ENCODE peak calls at places on chromosomes 13 and 19, in seven cellular contexts. One of them, this sample, is unnamed.
A peak's percentile ranks its signal among the peaks of the same experiment; 100 is the strongest.

GRCh38 chr13:47680752-47681151 is 320.3 kb downstream of the SUCLA2 start:
- DNase-seq in tibial nerve: no peak
- DNase-seq in aorta: no peak
- DNase-seq in thyroid gland: no peak
- DNase-seq in Peyer's patch: no peak
- DNase-seq in uterus: no peak
- DNase-seq in pancreas: no peak
- DNase-seq in this sample: no peak

GRCh38 chr13:30421093-30422055 is 919 bp upstream of the UBE2L5 start:
- DNase-seq in aorta: peak; percentile 94
- DNase-seq in pancreas: peak; percentile 81
- DNase-seq in thyroid gland: peak; percentile 84
- DNase-seq in Peyer's patch: peak; percentile 85
- DNase-seq in uterus: peak; percentile 94
- DNase-seq in tibial nerve: peak; percentile 78
- DNase-seq in this sample: peak; percentile 93

GRCh38 chr13:32354040-32354439 is 38.7 kb downstream of the BRCA2 start:
- DNase-seq in Peyer's patch: no peak
- DNase-seq in aorta: no peak
- DNase-seq in pancreas: no peak
- DNase-seq in thyroid gland: no peak
- DNase-seq in tibial nerve: no peak
- DNase-seq in uterus: no peak
- DNase-seq in this sample: no peak

GRCh38 chr13:97124237-97124636 is 97.9 kb upstream of the MBNL2 start:
- DNase-seq in uterus: no peak
- DNase-seq in pancreas: no peak
- DNase-seq in thyroid gland: no peak
- DNase-seq in Peyer's patch: no peak
- DNase-seq in tibial nerve: no peak
- DNase-seq in aorta: no peak
- DNase-seq in this sample: no peak

GRCh38 chr19:33826521-33826920 is 29.9 kb downstream of the KCTD15 start:
- DNase-seq in aorta: no peak
- DNase-seq in Peyer's patch: no peak
- DNase-seq in thyroid gland: no peak
- DNase-seq in tibial nerve: no peak
- DNase-seq in pancreas: no peak
- DNase-seq in uterus: no peak
- DNase-seq in this sample: peak; percentile 16

GRCh38 chr19:5062195-5062594 is 93.3 kb downstream of the KDM4B start:
- DNase-seq in thyroid gland: no peak
- DNase-seq in Peyer's patch: no peak
- DNase-seq in tibial nerve: no peak
- DNase-seq in uterus: no peak
- DNase-seq in aorta: no peak
- DNase-seq in pancreas: no peak
- DNase-seq in this sample: no peak

GRCh38 chr13:44904982-44905381 is 84.3 kb downstream of the NUFIP1 start:
- DNase-seq in Peyer's patch: no peak
- DNase-seq in thyroid gland: no peak
- DNase-seq in tibial nerve: peak; percentile 66
- DNase-seq in aorta: peak; percentile 71
- DNase-seq in uterus: peak; percentile 73
- DNase-seq in pancreas: no peak
- DNase-seq in this sample: no peak

GRCh38 chr19:33259532-33259931 is 33.9 kb upstream of the SLC7A10 start:
- DNase-seq in pancreas: no peak
- DNase-seq in aorta: peak; percentile 75
- DNase-seq in tibial nerve: no peak
- DNase-seq in Peyer's patch: no peak
- DNase-seq in thyroid gland: no peak
- DNase-seq in uterus: no peak
- DNase-seq in this sample: no peak

GRCh38 chr19:28330831-28331230 is 882.1 kb downstream of the UQCRFS1 start:
- DNase-seq in tibial nerve: no peak
- DNase-seq in thyroid gland: no peak
- DNase-seq in Peyer's patch: no peak
- DNase-seq in uterus: no peak
- DNase-seq in aorta: no peak
- DNase-seq in pancreas: no peak
- DNase-seq in this sample: no peak

GRCh38 chr13:40518481-40518882 is 148.0 kb downstream of the FOXO1 start:
- DNase-seq in Peyer's patch: no peak
- DNase-seq in pancreas: peak; percentile 62
- DNase-seq in uterus: no peak
- DNase-seq in aorta: no peak
- DNase-seq in thyroid gland: no peak
- DNase-seq in tibial nerve: no peak
- DNase-seq in this sample: no peak

GRCh38 chr13:26693749-26694463 is 66.7 kb downstream of the GPR12 start:
- DNase-seq in aorta: no peak
- DNase-seq in thyroid gland: no peak
- DNase-seq in uterus: no peak
- DNase-seq in pancreas: no peak
- DNase-seq in tibial nerve: no peak
- DNase-seq in Peyer's patch: no peak
- DNase-seq in this sample: no peak

GRCh38 chr19:14370169-14370998 is 10.9 kb upstream of the ADGRE5 start:
- DNase-seq in thyroid gland: no peak
- DNase-seq in uterus: no peak
- DNase-seq in Peyer's patch: no peak
- DNase-seq in aorta: no peak
- DNase-seq in tibial nerve: no peak
- DNase-seq in pancreas: no peak
- DNase-seq in this sample: no peak

GRCh38 chr13:21372530-21372929 is 86.6 kb downstream of the ZDHHC20 start:
- DNase-seq in tibial nerve: no peak
- DNase-seq in uterus: no peak
- DNase-seq in Peyer's patch: no peak
- DNase-seq in pancreas: no peak
- DNase-seq in aorta: no peak
- DNase-seq in thyroid gland: no peak
- DNase-seq in this sample: no peak

GRCh38 chr13:27919934-27920676 is at the start of gene PDX1:
- DNase-seq in thyroid gland: peak; percentile 21
- DNase-seq in tibial nerve: no peak
- DNase-seq in pancreas: peak; percentile 93
- DNase-seq in aorta: no peak
- DNase-seq in Peyer's patch: no peak
- DNase-seq in uterus: no peak
- DNase-seq in this sample: no peak
- H3K27me3 ChIP-seq in thyroid gland: peaks cover 58% of the 10 kb centered on the region
- H3K27me3 ChIP-seq in tibial nerve: peaks cover 100% of the 10 kb centered on the region
- H3K27me3 ChIP-seq in pancreas: no peaks in the 10 kb centered on the region
- H3K27me3 ChIP-seq in aorta: peaks cover 4% of the 10 kb centered on the region
- H3K27me3 ChIP-seq in Peyer's patch: peaks cover 96% of the 10 kb centered on the region
- H3K27me3 ChIP-seq in uterus: peaks cover 16% of the 10 kb centered on the region
- H3K27me3 ChIP-seq in this sample: peaks cover 100% of the 10 kb centered on the region

GRCh38 chr19:58003153-58003828 is 671 bp upstream of the ZNF606 start:
- DNase-seq in pancreas: peak; percentile 16
- DNase-seq in tibial nerve: no peak
- DNase-seq in uterus: no peak
- DNase-seq in thyroid gland: peak; percentile 44
- DNase-seq in aorta: no peak
- DNase-seq in Peyer's patch: no peak
- DNase-seq in this sample: no peak

GRCh38 chr19:58010507-58010906 is 7.9 kb upstream of the ZNF606 start:
- DNase-seq in pancreas: no peak
- DNase-seq in uterus: no peak
- DNase-seq in Peyer's patch: no peak
- DNase-seq in thyroid gland: no peak
- DNase-seq in tibial nerve: no peak
- DNase-seq in aorta: no peak
- DNase-seq in this sample: no peak

GRCh38 chr19:58009666-58010301 is 7.2 kb upstream of the ZNF606 start:
- DNase-seq in pancreas: peak; percentile 83
- DNase-seq in Peyer's patch: peak; percentile 85
- DNase-seq in tibial nerve: peak; percentile 61
- DNase-seq in aorta: peak; percentile 71
- DNase-seq in uterus: peak; percentile 83
- DNase-seq in thyroid gland: peak; percentile 93
- DNase-seq in this sample: peak; percentile 73

GRCh38 chr19:58007285-58007684 is 4.7 kb upstream of the ZNF606 start:
- DNase-seq in aorta: no peak
- DNase-seq in tibial nerve: no peak
- DNase-seq in Peyer's patch: no peak
- DNase-seq in uterus: no peak
- DNase-seq in pancreas: no peak
- DNase-seq in thyroid gland: no peak
- DNase-seq in this sample: no peak

GRCh38 chr19:58009301-58009665 is 6.7 kb upstream of the ZNF606 start:
- DNase-seq in Peyer's patch: no peak
- DNase-seq in aorta: no peak
- DNase-seq in pancreas: no peak
- DNase-seq in thyroid gland: no peak
- DNase-seq in uterus: no peak
- DNase-seq in tibial nerve: no peak
- DNase-seq in this sample: no peak
- H3K9me3 ChIP-seq in Peyer's patch: peaks cover 64% of the 10 kb centered on the region
- H3K9me3 ChIP-seq in aorta: peaks cover 25% of the 10 kb centered on the region
- H3K9me3 ChIP-seq in pancreas: no peaks in the 10 kb centered on the region
- H3K9me3 ChIP-seq in thyroid gland: no peaks in the 10 kb centered on the region
- H3K9me3 ChIP-seq in uterus: peaks cover 29% of the 10 kb centered on the region
- H3K9me3 ChIP-seq in tibial nerve: peaks cover 8% of the 10 kb centered on the region
- H3K9me3 ChIP-seq in this sample: peaks cover 81% of the 10 kb centered on the region

GRCh38 chr13:96086736-96087135 is 3.2 kb upstream of the HS6ST3 start:
- DNase-seq in tibial nerve: no peak
- DNase-seq in uterus: no peak
- DNase-seq in thyroid gland: no peak
- DNase-seq in pancreas: no peak
- DNase-seq in aorta: no peak
- DNase-seq in Peyer's patch: no peak
- DNase-seq in this sample: no peak
- H3K27me3 ChIP-seq in tibial nerve: peaks cover 40% of the 10 kb centered on the region
- H3K27me3 ChIP-seq in uterus: no peaks in the 10 kb centered on the region
- H3K27me3 ChIP-seq in thyroid gland: no peaks in the 10 kb centered on the region
- H3K27me3 ChIP-seq in pancreas: no peaks in the 10 kb centered on the region
- H3K27me3 ChIP-seq in aorta: no peaks in the 10 kb centered on the region
- H3K27me3 ChIP-seq in Peyer's patch: peaks cover 9% of the 10 kb centered on the region
- H3K27me3 ChIP-seq in this sample: peaks cover 52% of the 10 kb centered on the region

GRCh38 chr19:8097198-8097597 is 44.6 kb downstream of the CCL25 start:
- DNase-seq in uterus: no peak
- DNase-seq in tibial nerve: no peak
- DNase-seq in aorta: no peak
- DNase-seq in pancreas: no peak
- DNase-seq in Peyer's patch: no peak
- DNase-seq in thyroid gland: no peak
- DNase-seq in this sample: no peak
- H3K9me3 ChIP-seq in uterus: peaks cover 21% of the 10 kb centered on the region
- H3K9me3 ChIP-seq in tibial nerve: peaks cover 7% of the 10 kb centered on the region
- H3K9me3 ChIP-seq in aorta: peaks cover 22% of the 10 kb centered on the region
- H3K9me3 ChIP-seq in pancreas: no peaks in the 10 kb centered on the region
- H3K9me3 ChIP-seq in Peyer's patch: peaks cover 14% of the 10 kb centered on the region
- H3K9me3 ChIP-seq in thyroid gland: no peaks in the 10 kb centered on the region
- H3K9me3 ChIP-seq in this sample: peaks cover 22% of the 10 kb centered on the region

GRCh38 chr19:1678073-1678472 is 25.7 kb upstream of the TCF3 start:
- DNase-seq in tibial nerve: no peak
- DNase-seq in aorta: no peak
- DNase-seq in thyroid gland: no peak
- DNase-seq in pancreas: no peak
- DNase-seq in uterus: no peak
- DNase-seq in Peyer's patch: no peak
- DNase-seq in this sample: no peak
- H3K27me3 ChIP-seq in tibial nerve: peaks cover 89% of the 10 kb centered on the region
- H3K27me3 ChIP-seq in aorta: peaks cover 1% of the 10 kb centered on the region
- H3K27me3 ChIP-seq in thyroid gland: peaks cover 13% of the 10 kb centered on the region
- H3K27me3 ChIP-seq in pancreas: no peaks in the 10 kb centered on the region
- H3K27me3 ChIP-seq in uterus: peaks cover 8% of the 10 kb centered on the region
- H3K27me3 ChIP-seq in Peyer's patch: peaks cover 18% of the 10 kb centered on the region
- H3K27me3 ChIP-seq in this sample: peaks cover 77% of the 10 kb centered on the region

GRCh38 chr19:8531470-8531869 is 17.5 kb upstream of the ZNF414 start:
- DNase-seq in tibial nerve: no peak
- DNase-seq in pancreas: no peak
- DNase-seq in Peyer's patch: no peak
- DNase-seq in thyroid gland: no peak
- DNase-seq in uterus: no peak
- DNase-seq in aorta: no peak
- DNase-seq in this sample: no peak
- H3K9me3 ChIP-seq in tibial nerve: no peaks in the 10 kb centered on the region
- H3K9me3 ChIP-seq in pancreas: no peaks in the 10 kb centered on the region
- H3K9me3 ChIP-seq in Peyer's patch: no peaks in the 10 kb centered on the region
- H3K9me3 ChIP-seq in thyroid gland: no peaks in the 10 kb centered on the region
- H3K9me3 ChIP-seq in uterus: no peaks in the 10 kb centered on the region
- H3K9me3 ChIP-seq in aorta: no peaks in the 10 kb centered on the region
- H3K9me3 ChIP-seq in this sample: no peaks in the 10 kb centered on the region

GRCh38 chr13:54643863-54644262 is 1615.2 kb downstream of the OLFM4 start:
- DNase-seq in aorta: no peak
- DNase-seq in Peyer's patch: no peak
- DNase-seq in tibial nerve: no peak
- DNase-seq in uterus: no peak
- DNase-seq in thyroid gland: no peak
- DNase-seq in pancreas: no peak
- DNase-seq in this sample: no peak
- H3K27me3 ChIP-seq in aorta: no peaks in the 10 kb centered on the region
- H3K27me3 ChIP-seq in Peyer's patch: no peaks in the 10 kb centered on the region
- H3K27me3 ChIP-seq in tibial nerve: no peaks in the 10 kb centered on the region
- H3K27me3 ChIP-seq in uterus: no peaks in the 10 kb centered on the region
- H3K27me3 ChIP-seq in thyroid gland: no peaks in the 10 kb centered on the region
- H3K27me3 ChIP-seq in pancreas: no peaks in the 10 kb centered on the region
- H3K27me3 ChIP-seq in this sample: no peaks in the 10 kb centered on the region

DNA sequence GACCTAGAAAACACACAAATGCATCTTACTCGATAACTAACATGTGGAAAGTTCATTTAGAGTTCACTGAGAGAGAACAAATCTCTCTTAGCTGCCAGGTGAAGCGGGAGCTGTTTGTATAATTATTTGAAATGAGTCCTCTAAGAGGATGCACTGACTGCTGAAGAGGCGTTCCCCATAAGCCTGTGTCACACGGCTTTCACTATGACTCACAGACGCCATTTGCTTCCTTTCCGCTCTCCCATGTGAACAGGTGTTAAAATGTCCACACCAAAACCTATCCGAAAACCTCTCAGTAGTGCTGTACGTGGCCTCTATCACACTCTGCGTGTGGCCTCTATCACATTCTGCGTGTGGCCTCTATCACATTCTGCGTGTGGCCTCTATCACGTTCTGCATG is 101.8 kb downstream of the SOX1 start:
- DNase-seq in pancreas: no peak
- DNase-seq in uterus: no peak
- DNase-seq in tibial nerve: no peak
- DNase-seq in Peyer's patch: no peak
- DNase-seq in thyroid gland: peak; percentile 75
- DNase-seq in aorta: no peak
- DNase-seq in this sample: peak; percentile 3
- H3K9me3 ChIP-seq in pancreas: no peaks in the 10 kb centered on the region
- H3K9me3 ChIP-seq in uterus: no peaks in the 10 kb centered on the region
- H3K9me3 ChIP-seq in tibial nerve: no peaks in the 10 kb centered on the region
- H3K9me3 ChIP-seq in Peyer's patch: no peaks in the 10 kb centered on the region
- H3K9me3 ChIP-seq in thyroid gland: no peaks in the 10 kb centered on the region
- H3K9me3 ChIP-seq in aorta: peaks cover 3% of the 10 kb centered on the region
- H3K9me3 ChIP-seq in this sample: no peaks in the 10 kb centered on the region

This sample was measured in upper lobe of right lung.